ENCODE peak calls at places on chromosomes 13 and 19, in seven cellular contexts. O, N, M, U, E, D and G are unnamed samples.
A peak's percentile ranks its signal among the peaks of the same experiment; 100 is the strongest.

GRCh38 chr13:33262997-33263396 is 22.6 kb downstream of the STARD13 start:
- ATAC-seq in O (no peak), N (no peak), M (no peak), U (no peak), E (no peak), D (no peak), G (no peak)

GRCh38 chr13:33112745-33113144 is 96.5 kb downstream of the KL start:
- ATAC-seq in O (no peak), N (no peak), M (no peak), U (no peak), E (no peak), D (no peak), G (no peak)

GRCh38 chr19:19113040-19113541 is 25.2 kb downstream of the TMEM161A start:
- ATAC-seq in O (no peak), N (no peak), M (no peak), U (no peak), E (peak; percentile 67), D (no peak), G (no peak)

GRCh38 chr13:33278923-33279322 is 6.6 kb downstream of the STARD13 start:
- ATAC-seq in O (no peak), N (no peak), M (no peak), U (no peak), E (no peak), D (no peak), G (no peak)

GRCh38 chr19:22627526-22627925 is 6.6 kb upstream of the ZNF492 start:
- ATAC-seq in O (no peak), N (no peak), M (no peak), U (no peak), E (no peak), D (no peak), G (no peak)

GRCh38 chr19:18304194-18304495 is 18.7 kb downstream of the LSM4 start:
- ATAC-seq in O (peak; percentile 0), N (no peak), M (peak; percentile 8), U (no peak), E (no peak), D (no peak), G (no peak)

GRCh38 chr13:108984251-108984920 is 355.0 kb downstream of the MYO16 start:
- ATAC-seq in O (no peak), N (no peak), M (no peak), U (no peak), E (no peak), D (no peak), G (no peak)

GRCh38 chr19:14198384-14199376 is 7.3 kb downstream of the ADGRL1 start:
- ATAC-seq in O (no peak), N (no peak), M (no peak), U (no peak), E (no peak), D (no peak), G (no peak)

GRCh38 chr19:20503536-20503935 is 62.0 kb downstream of the ZNF737 start:
- ATAC-seq in O (no peak), N (no peak), M (no peak), U (no peak), E (no peak), D (no peak), G (no peak)

GRCh38 chr19:46232938-46233621 is 3.5 kb downstream of the IGFL1 start:
- ATAC-seq in O (no peak), N (no peak), M (no peak), U (no peak), E (no peak), D (no peak), G (no peak)

GRCh38 chr13:49533586-49534269 is 38.0 kb downstream of the PHF11 start:
- ATAC-seq in O (no peak), N (no peak), M (no peak), U (no peak), E (no peak), D (no peak), G (peak; percentile 56)

GRCh38 chr19:7216373-7216902 is 77.8 kb downstream of the INSR start:
- ATAC-seq in O (no peak), N (no peak), M (peak; percentile 40), U (no peak), E (peak; percentile 84), D (no peak), G (peak; percentile 51)

GRCh38 chr13:111845621-111846351 is 221.2 kb upstream of the SOX1 start:
- ATAC-seq in O (no peak), N (no peak), M (no peak), U (no peak), E (no peak), D (peak; percentile 49), G (no peak)

GRCh38 chr13:110448230-110448629 is 113.3 kb downstream of the RAB20 start:
- ATAC-seq in O (no peak), N (no peak), M (no peak), U (no peak), E (no peak), D (no peak), G (no peak)

GRCh38 chr19:12986726-12987125 is 8.5 kb upstream of the NFIX start:
- ATAC-seq in O (no peak), N (no peak), M (no peak), U (no peak), E (no peak), D (no peak), G (no peak)

GRCh38 chr13:30158774-30159445 is 148.4 kb downstream of the KATNAL1 start:
- ATAC-seq in O (peak; percentile 26), N (peak; percentile 54), M (no peak), U (no peak), E (no peak), D (no peak), G (no peak)

GRCh38 chr13:29254971-29255370 is 340.5 kb downstream of the SLC7A1 start:
- ATAC-seq in O (no peak), N (no peak), M (no peak), U (no peak), E (no peak), D (no peak), G (no peak)

GRCh38 chr13:33279414-33279813 is 6.1 kb downstream of the STARD13 start:
- ATAC-seq in O (no peak), N (no peak), M (no peak), U (no peak), E (no peak), D (no peak), G (no peak)

GRCh38 chr19:743168-743687 is 7.7 kb upstream of the MISP start:
- ATAC-seq in O (no peak), N (peak; percentile 22), M (no peak), U (no peak), E (no peak), D (no peak), G (peak; percentile 56)

GRCh38 chr13:111976474-111977183 is 90.3 kb upstream of the SOX1 start:
- ATAC-seq in O (no peak), N (no peak), M (no peak), U (no peak), E (no peak), D (no peak), G (no peak)

GRCh38 chr19:39199025-39199424 is 2.3 kb downstream of the NCCRP1 start:
- ATAC-seq in O (no peak), N (peak; percentile 43), M (no peak), U (no peak), E (peak; percentile 16), D (peak; percentile 75), G (no peak)

GRCh38 chr13:20669162-20669561 is 34.3 kb upstream of the IL17D start:
- ATAC-seq in O (peak; percentile 89), N (no peak), M (no peak), U (no peak), E (no peak), D (no peak), G (no peak)

GRCh38 chr13:39484506-39485313 is 118.3 kb downstream of the LHFPL6 start:
- ATAC-seq in O (no peak), N (no peak), M (no peak), U (no peak), E (no peak), D (no peak), G (no peak)

GRCh38 chr19:46573679-46574522 is 27.2 kb upstream of the CALM3 start:
- ATAC-seq in O (no peak), N (no peak), M (peak; percentile 18), U (no peak), E (no peak), D (no peak), G (no peak)